ENCODE peak calls at places on chromosome 13, in four cellular contexts. P, X, F and T are unnamed samples.
A peak's percentile ranks its signal among the peaks of the same experiment; 100 is the strongest.

GRCh38 chr13:83634601-83635000 is 247.7 kb downstream of the SLITRK1 start:
- DNase-seq in P (no peak), X (no peak), F (no peak), T (no peak)

GRCh38 chr13:57630661-57631606 is 610 bp upstream of the PCDH17 start:
- DNase-seq in F (no peak), X (no peak), P (no peak), T (peak; percentile 57)

GRCh38 chr13:31860002-31860401 is 120.7 kb downstream of the RXFP2 start:
- DNase-seq in X (no peak), F (no peak), P (no peak), T (no peak)

GRCh38 chr13:51697181-51697580 is 106.8 kb downstream of the DHRS12 start:
- DNase-seq in F (no peak), X (peak; percentile 59), P (no peak), T (peak; percentile 66)

GRCh38 chr13:75947448-75947847 is 311.3 kb downstream of the LMO7 start:
- DNase-seq in F (no peak), P (no peak), X (no peak), T (no peak)

GRCh38 chr13:44306401-44307192 is 67.0 kb upstream of the SERP2 start:
- DNase-seq in P (peak; percentile 68), F (peak; percentile 66), X (peak; percentile 99), T (peak; percentile 38)

GRCh38 chr13:21717817-21718216 is 46.9 kb downstream of the FGF9 start:
- DNase-seq in X (no peak), P (no peak), F (no peak), T (no peak)

GRCh38 chr13:39575641-39576238 is 27.3 kb downstream of the LHFPL6 start:
- DNase-seq in X (no peak), F (no peak), P (no peak), T (no peak)

GRCh38 chr13:94382520-94382919 is 97.0 kb downstream of the DCT start:
- DNase-seq in X (no peak), P (no peak), F (no peak), T (no peak)

GRCh38 chr13:44498502-44498901 is 77.6 kb downstream of the TSC22D1 start:
- DNase-seq in F (no peak), P (no peak), X (no peak), T (no peak)

GRCh38 chr13:79185580-79185979 is 220.5 kb downstream of the RBM26 start:
- DNase-seq in F (no peak), P (no peak), X (no peak), T (no peak)

GRCh38 chr13:108214511-108215383 is 589 bp downstream of the LIG4 start:
- DNase-seq in X (no peak), F (no peak), P (peak; percentile 19), T (no peak)

DNA sequence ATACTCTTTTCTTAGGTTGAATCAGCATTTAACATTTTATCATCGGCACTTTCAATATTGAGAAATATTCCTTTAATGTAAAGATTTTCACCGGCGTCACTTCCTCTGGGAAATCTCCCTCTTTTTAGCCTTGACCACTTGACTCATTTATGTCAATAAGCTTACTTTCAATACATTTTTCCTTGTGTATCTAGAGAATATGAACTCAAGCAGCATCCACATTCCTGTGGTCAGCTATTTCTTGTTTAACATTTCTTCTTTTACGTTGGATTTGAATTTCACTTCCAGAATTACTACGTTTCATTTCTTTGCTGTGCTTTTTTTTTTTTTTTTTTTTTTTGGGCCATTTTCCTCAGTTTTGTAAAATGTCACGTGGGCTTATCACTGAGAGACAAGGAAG is 271.2 kb upstream of the HTR2A start:
- DNase-seq in F (no peak), X (peak; percentile 92), P (no peak), T (no peak)
- H3K4me3 ChIP-seq in F (no peak overlapping the region), X (no peak overlapping the region), P (no peak overlapping the region), T (no peak overlapping the region)

GRCh38 chr13:27425918-27426630 is 1.7 kb downstream of the GTF3A start:
- DNase-seq in P (peak; percentile 89), F (peak; percentile 65), X (peak; percentile 69), T (peak; percentile 89)

GRCh38 chr13:27425151-27425917 is 915 bp downstream of the GTF3A start:
- DNase-seq in F (no peak), P (peak; percentile 21), X (no peak), T (no peak)

GRCh38 chr13:27424246-27425150 is at the start of gene GTF3A:
- DNase-seq in F (peak; percentile 89), X (peak; percentile 82), P (peak; percentile 84), T (peak; percentile 37)

GRCh38 chr13:27427663-27428062 is 3.2 kb downstream of the GTF3A start:
- DNase-seq in F (no peak), P (no peak), X (no peak), T (no peak)

DNA sequence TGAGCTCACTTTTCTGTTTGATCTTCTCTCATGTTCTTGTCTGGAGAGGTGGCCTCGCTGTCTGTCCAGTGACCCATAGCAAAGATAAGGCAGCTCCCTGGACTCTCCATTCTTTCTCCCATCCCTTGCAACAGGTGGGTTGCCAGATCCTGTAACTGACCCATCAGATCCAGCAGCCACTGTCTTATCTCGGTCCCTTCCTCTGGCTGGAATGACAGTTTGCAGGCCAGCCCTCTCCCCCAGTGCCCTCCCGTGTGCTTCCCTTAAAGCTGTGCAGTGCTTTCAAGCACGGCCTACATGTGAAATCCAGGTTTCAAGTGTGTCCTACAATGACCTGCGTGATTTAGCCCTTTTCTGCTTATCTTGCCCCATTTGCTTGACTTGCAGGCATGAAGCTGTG is 3.7 kb downstream of the GTF3A start:
- DNase-seq in P (no peak), X (no peak), F (no peak), T (no peak)
- H3K36me3 ChIP-seq in P (peaks cover 5% of the 10 kb centered on the region), X (peaks cover 16% of the 10 kb centered on the region), F (peaks cover 53% of the 10 kb centered on the region), T (peaks cover 46% of the 10 kb centered on the region)

DNA sequence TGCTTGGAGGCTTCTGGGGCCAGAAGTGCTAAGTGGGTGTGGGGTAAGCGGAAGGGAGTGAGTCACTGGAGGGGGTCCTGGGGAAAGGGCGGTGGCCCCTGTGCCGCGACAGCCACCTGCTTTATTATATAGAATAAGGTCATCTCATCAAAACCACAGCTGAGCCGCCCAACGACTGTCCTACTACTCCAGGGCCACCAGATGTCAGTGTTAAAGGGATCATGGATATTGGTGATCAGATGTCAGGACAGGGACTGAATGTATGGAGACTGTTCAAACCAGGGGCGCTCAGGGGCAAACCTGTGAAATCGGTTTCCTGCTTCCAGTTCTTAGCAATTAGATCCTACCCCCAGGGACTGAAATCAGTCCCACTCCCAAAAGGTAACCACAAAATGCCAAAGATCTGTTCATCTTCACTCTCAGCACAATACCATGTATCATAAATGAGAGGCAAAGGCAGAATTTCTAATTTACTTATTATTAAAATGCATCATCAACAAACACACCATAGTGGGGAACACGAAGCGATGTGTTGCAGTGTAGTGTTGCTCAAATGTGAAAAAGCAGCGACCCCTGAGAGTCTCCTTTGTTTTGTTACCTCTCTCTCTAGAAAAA is 24.5 kb downstream of the ARL11 start:
- DNase-seq in X (peak; percentile 10), F (no peak), P (peak; percentile 68), T (no peak)
- H3K4me3 ChIP-seq in X (no peak overlapping the region), F (no peak overlapping the region), P (no peak overlapping the region), T (no peak overlapping the region)

GRCh38 chr13:33007950-33008349 is 8.3 kb upstream of the KL start:
- DNase-seq in F (no peak), P (no peak), X (no peak), T (no peak)

GRCh38 chr13:33004454-33004853 is 11.8 kb upstream of the KL start:
- DNase-seq in X (no peak), P (peak; percentile 14), F (no peak), T (no peak)

GRCh38 chr13:33006646-33007045 is 9.6 kb upstream of the KL start:
- DNase-seq in P (no peak), F (no peak), X (no peak), T (no peak)

GRCh38 chr13:33009019-33009418 is 7.2 kb upstream of the KL start:
- DNase-seq in P (no peak), F (no peak), X (no peak), T (no peak)

GRCh38 chr13:33007237-33007636 is 9.0 kb upstream of the KL start:
- DNase-seq in P (no peak), X (no peak), F (no peak), T (no peak)
- H3K36me3 ChIP-seq in P (no peaks in the 10 kb centered on the region), X (no peaks in the 10 kb centered on the region), F (no peaks in the 10 kb centered on the region), T (no peaks in the 10 kb centered on the region)

DNA sequence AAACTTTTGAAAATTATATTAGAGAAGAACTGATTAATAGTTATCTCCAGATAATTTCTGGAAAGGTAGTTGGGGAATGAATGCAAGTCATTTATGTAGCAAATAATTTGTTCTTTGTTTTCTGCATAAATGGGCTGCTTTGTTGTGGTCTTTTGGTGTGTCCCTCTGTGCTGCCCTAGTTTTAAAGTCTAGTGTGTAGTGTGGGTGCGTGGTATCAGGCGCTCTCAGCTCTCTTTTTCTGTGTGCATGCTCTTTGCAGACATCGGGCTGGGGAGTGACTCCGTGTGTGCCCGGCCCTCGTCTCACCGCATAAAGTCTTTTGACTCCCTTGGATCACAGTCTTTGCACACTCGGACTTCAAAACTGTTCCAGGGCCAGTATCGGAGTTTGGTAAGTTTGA is 94.5 kb downstream of the ARHGEF7 start:
- DNase-seq in X (no peak), F (no peak), P (no peak), T (no peak)
- H3K4me3 ChIP-seq in X (no peak overlapping the region), F (no peak overlapping the region), P (no peak overlapping the region), T (no peak overlapping the region)

GRCh38 chr13:110431851-110432294 is 124.8 kb downstream of the COL4A2 start:
- DNase-seq in X (no peak), P (no peak), F (no peak), T (no peak)

GRCh38 chr13:110434629-110435028 is 126.9 kb downstream of the RAB20 start:
- DNase-seq in P (no peak), X (no peak), F (no peak), T (no peak)

GRCh38 chr13:110431425-110431824 is 124.3 kb downstream of the COL4A2 start:
- DNase-seq in F (no peak), P (no peak), X (no peak), T (no peak)

GRCh38 chr13:110432522-110432921 is 125.4 kb downstream of the COL4A2 start:
- DNase-seq in P (no peak), X (no peak), F (no peak), T (no peak)

DNA sequence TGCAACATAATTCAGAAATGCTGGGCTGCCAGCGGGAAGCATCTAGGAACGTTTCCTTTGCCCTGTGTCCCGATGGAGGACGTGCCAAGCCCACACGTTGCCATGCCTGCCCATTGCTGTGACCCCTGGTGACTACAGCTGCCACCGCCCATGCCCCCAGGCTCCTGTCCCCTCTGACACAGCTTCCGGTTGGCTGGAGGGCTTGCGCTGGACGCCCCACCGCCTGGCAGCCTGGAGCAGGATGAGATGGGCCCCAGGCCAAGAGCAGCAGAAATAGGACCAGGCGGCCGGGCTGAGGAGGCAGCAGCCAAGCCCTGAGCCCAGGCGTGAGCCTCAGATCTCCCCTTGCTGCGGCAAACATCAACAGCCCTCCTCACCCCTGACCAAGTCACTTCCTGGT is 125.9 kb downstream of the COL4A2 start:
- DNase-seq in X (no peak), F (no peak), P (no peak), T (no peak)
- H3K36me3 ChIP-seq in X (peaks cover 71% of the 10 kb centered on the region), F (peaks cover 20% of the 10 kb centered on the region), P (no peaks in the 10 kb centered on the region), T (peaks cover 69% of the 10 kb centered on the region)